ENCODE peak calls at places on chromosomes 16 and 17, in eight cellular contexts. One of them, this sample, is unnamed.

GRCh38 chr16:57566436-57566835 is 24.0 kb downstream of the ADGRG5 start:
- DNase-seq in coronary artery: no peak
- DNase-seq in A549: no peak
- DNase-seq in PC-3: no peak
- DNase-seq in psoas muscle: no peak
- DNase-seq in ascending aorta: no peak
- DNase-seq in mammary epithelial cell: no peak
- DNase-seq in Caco-2: no peak
- DNase-seq in this sample: no peak

GRCh38 chr17:81492202-81492601 is 20.4 kb downstream of the ACTG1 start:
- DNase-seq in coronary artery: no peak
- DNase-seq in A549: no peak
- DNase-seq in PC-3: no peak
- DNase-seq in psoas muscle: no peak
- DNase-seq in ascending aorta: no peak
- DNase-seq in mammary epithelial cell: no peak
- DNase-seq in Caco-2: no peak
- DNase-seq in this sample: no peak

GRCh38 chr17:49501496-49501895 is 6.4 kb downstream of the NGFR start:
- DNase-seq in coronary artery: no peak
- DNase-seq in A549: no peak
- DNase-seq in PC-3: no peak
- DNase-seq in psoas muscle: peak; percentile 47
- DNase-seq in ascending aorta: no peak
- DNase-seq in mammary epithelial cell: peak; percentile 65
- DNase-seq in Caco-2: no peak
- DNase-seq in this sample: no peak

GRCh38 chr17:10149573-10150399 is 48.6 kb downstream of the GAS7 start:
- DNase-seq in coronary artery: no peak
- DNase-seq in A549: no peak
- DNase-seq in PC-3: peak; percentile 37
- DNase-seq in psoas muscle: no peak
- DNase-seq in ascending aorta: no peak
- DNase-seq in mammary epithelial cell: peak; percentile 16
- DNase-seq in Caco-2: no peak
- DNase-seq in this sample: no peak

GRCh38 chr16:49639739-49640388 is 216.0 kb downstream of the ZNF423 start:
- DNase-seq in coronary artery: peak; percentile 79
- DNase-seq in A549: no peak
- DNase-seq in PC-3: no peak
- DNase-seq in psoas muscle: peak; percentile 67
- DNase-seq in ascending aorta: peak; percentile 80
- DNase-seq in mammary epithelial cell: no peak
- DNase-seq in Caco-2: no peak
- DNase-seq in this sample: no peak

GRCh38 chr17:68182016-68182315 is 65.9 kb upstream of the AMZ2 start:
- DNase-seq in coronary artery: no peak
- DNase-seq in A549: no peak
- DNase-seq in PC-3: no peak
- DNase-seq in psoas muscle: no peak
- DNase-seq in ascending aorta: no peak
- DNase-seq in mammary epithelial cell: no peak
- DNase-seq in Caco-2: no peak
- DNase-seq in this sample: no peak

GRCh38 chr17:77728022-77728671 is 230.4 kb upstream of the TNRC6C start:
- DNase-seq in coronary artery: peak; percentile 68
- DNase-seq in A549: no peak
- DNase-seq in PC-3: peak; percentile 45
- DNase-seq in psoas muscle: peak; percentile 72
- DNase-seq in ascending aorta: peak; percentile 58
- DNase-seq in mammary epithelial cell: peak; percentile 13
- DNase-seq in Caco-2: no peak
- DNase-seq in this sample: peak; percentile 82

GRCh38 chr16:31135535-31136286 is at the start of gene PRSS8:
- DNase-seq in coronary artery: peak; percentile 68
- DNase-seq in A549: no peak
- DNase-seq in PC-3: peak; percentile 54
- DNase-seq in psoas muscle: no peak
- DNase-seq in ascending aorta: no peak
- DNase-seq in mammary epithelial cell: peak; percentile 68
- DNase-seq in Caco-2: peak; percentile 85
- DNase-seq in this sample: no peak

GRCh38 chr16:51313204-51313603 is 162.1 kb upstream of the SALL1 start:
- DNase-seq in coronary artery: no peak
- DNase-seq in A549: no peak
- DNase-seq in PC-3: no peak
- DNase-seq in psoas muscle: no peak
- DNase-seq in ascending aorta: no peak
- DNase-seq in mammary epithelial cell: peak; percentile 70
- DNase-seq in Caco-2: no peak
- DNase-seq in this sample: no peak

GRCh38 chr17:6257339-6257738 is 177.6 kb downstream of the AIPL1 start:
- DNase-seq in coronary artery: no peak
- DNase-seq in A549: no peak
- DNase-seq in PC-3: peak; percentile 6
- DNase-seq in psoas muscle: no peak
- DNase-seq in ascending aorta: no peak
- DNase-seq in mammary epithelial cell: no peak
- DNase-seq in Caco-2: no peak
- DNase-seq in this sample: no peak

GRCh38 chr17:3298260-3298659 is at the start of gene OR3A1:
- DNase-seq in coronary artery: no peak
- DNase-seq in A549: no peak
- DNase-seq in PC-3: no peak
- DNase-seq in psoas muscle: no peak
- DNase-seq in ascending aorta: no peak
- DNase-seq in mammary epithelial cell: no peak
- DNase-seq in Caco-2: no peak
- DNase-seq in this sample: no peak

GRCh38 chr17:55410722-55411462 is 10.7 kb downstream of the MMD start:
- DNase-seq in coronary artery: no peak
- DNase-seq in A549: no peak
- DNase-seq in PC-3: peak; percentile 97
- DNase-seq in psoas muscle: no peak
- DNase-seq in ascending aorta: no peak
- DNase-seq in mammary epithelial cell: no peak
- DNase-seq in Caco-2: no peak
- DNase-seq in this sample: no peak

GRCh38 chr16:64434526-64435069 is 687.3 kb downstream of the CDH11 start:
- DNase-seq in coronary artery: no peak
- DNase-seq in A549: no peak
- DNase-seq in PC-3: no peak
- DNase-seq in psoas muscle: no peak
- DNase-seq in ascending aorta: no peak
- DNase-seq in mammary epithelial cell: no peak
- DNase-seq in Caco-2: no peak
- DNase-seq in this sample: no peak

GRCh38 chr17:14843086-14843795 is 421.9 kb downstream of the PMP22 start:
- DNase-seq in coronary artery: no peak
- DNase-seq in A549: no peak
- DNase-seq in PC-3: no peak
- DNase-seq in psoas muscle: no peak
- DNase-seq in ascending aorta: no peak
- DNase-seq in mammary epithelial cell: no peak
- DNase-seq in Caco-2: no peak
- DNase-seq in this sample: no peak

GRCh38 chr17:13538841-13539411 is 62.8 kb downstream of the HS3ST3A1 start:
- DNase-seq in coronary artery: no peak
- DNase-seq in A549: no peak
- DNase-seq in PC-3: no peak
- DNase-seq in psoas muscle: no peak
- DNase-seq in ascending aorta: no peak
- DNase-seq in mammary epithelial cell: no peak
- DNase-seq in Caco-2: no peak
- DNase-seq in this sample: no peak

GRCh38 chr17:56593741-56594527 is 435 bp downstream of the NOG start:
- DNase-seq in coronary artery: peak; percentile 76
- DNase-seq in A549: peak; percentile 71
- DNase-seq in PC-3: peak; percentile 79
- DNase-seq in psoas muscle: peak; percentile 82
- DNase-seq in ascending aorta: peak; percentile 65
- DNase-seq in mammary epithelial cell: peak; percentile 79
- DNase-seq in Caco-2: peak; percentile 72
- DNase-seq in this sample: peak; percentile 29

GRCh38 chr17:12620200-12620720 is 45.4 kb upstream of the MYOCD start:
- DNase-seq in coronary artery: no peak
- DNase-seq in A549: no peak
- DNase-seq in PC-3: no peak
- DNase-seq in psoas muscle: no peak
- DNase-seq in ascending aorta: no peak
- DNase-seq in mammary epithelial cell: no peak
- DNase-seq in Caco-2: no peak
- DNase-seq in this sample: no peak

GRCh38 chr17:49312722-49313121 is 49.3 kb downstream of the ZNF652 start:
- DNase-seq in coronary artery: no peak
- DNase-seq in A549: no peak
- DNase-seq in PC-3: no peak
- DNase-seq in psoas muscle: no peak
- DNase-seq in ascending aorta: no peak
- DNase-seq in mammary epithelial cell: no peak
- DNase-seq in Caco-2: no peak
- DNase-seq in this sample: no peak

GRCh38 chr16:68022278-68022727 is 729 bp downstream of the DDX28 start:
- DNase-seq in coronary artery: no peak
- DNase-seq in A549: no peak
- DNase-seq in PC-3: no peak
- DNase-seq in psoas muscle: peak; percentile 58
- DNase-seq in ascending aorta: no peak
- DNase-seq in mammary epithelial cell: no peak
- DNase-seq in Caco-2: no peak
- DNase-seq in this sample: no peak

GRCh38 chr17:1164935-1165556 is 14.7 kb downstream of the ABR start:
- DNase-seq in coronary artery: no peak
- DNase-seq in A549: no peak
- DNase-seq in PC-3: no peak
- DNase-seq in psoas muscle: no peak
- DNase-seq in ascending aorta: no peak
- DNase-seq in mammary epithelial cell: no peak
- DNase-seq in Caco-2: no peak
- DNase-seq in this sample: no peak

GRCh38 chr16:1407749-1408148 is 6.8 kb downstream of the UNKL start:
- DNase-seq in coronary artery: no peak
- DNase-seq in A549: no peak
- DNase-seq in PC-3: no peak
- DNase-seq in psoas muscle: peak; percentile 70
- DNase-seq in ascending aorta: no peak
- DNase-seq in mammary epithelial cell: no peak
- DNase-seq in Caco-2: no peak
- DNase-seq in this sample: no peak

GRCh38 chr16:69181-69580 is 3.2 kb downstream of the RHBDF1 start:
- DNase-seq in coronary artery: no peak
- DNase-seq in A549: no peak
- DNase-seq in PC-3: no peak
- DNase-seq in psoas muscle: no peak
- DNase-seq in ascending aorta: no peak
- DNase-seq in mammary epithelial cell: no peak
- DNase-seq in Caco-2: no peak
- DNase-seq in this sample: no peak

GRCh38 chr16:57468346-57468745 is 5.9 kb downstream of the POLR2C start:
- DNase-seq in coronary artery: peak; percentile 26
- DNase-seq in A549: no peak
- DNase-seq in PC-3: no peak
- DNase-seq in psoas muscle: no peak
- DNase-seq in ascending aorta: no peak
- DNase-seq in mammary epithelial cell: no peak
- DNase-seq in Caco-2: no peak
- DNase-seq in this sample: no peak

GRCh38 chr17:39755550-39756375 is 18.0 kb downstream of the GRB7 start:
- DNase-seq in coronary artery: peak; percentile 72
- DNase-seq in A549: no peak
- DNase-seq in PC-3: no peak
- DNase-seq in psoas muscle: no peak
- DNase-seq in ascending aorta: no peak
- DNase-seq in mammary epithelial cell: no peak
- DNase-seq in Caco-2: no peak
- DNase-seq in this sample: no peak

GRCh38 chr16:3173892-3174617 is 13.9 kb upstream of the OR1F1 start:
- DNase-seq in coronary artery: no peak
- DNase-seq in A549: peak; percentile 76
- DNase-seq in PC-3: peak; percentile 49
- DNase-seq in psoas muscle: no peak
- DNase-seq in ascending aorta: no peak
- DNase-seq in mammary epithelial cell: peak; percentile 46
- DNase-seq in Caco-2: no peak
- DNase-seq in this sample: no peak
- H3K4me3 ChIP-seq in coronary artery: no peak overlapping the region
- H3K4me3 ChIP-seq in A549: peak overlapping the region; percentile 51
- H3K4me3 ChIP-seq in PC-3: peak overlapping the region; percentile 68
- H3K4me3 ChIP-seq in psoas muscle: no peak overlapping the region
- H3K4me3 ChIP-seq in ascending aorta: no peak overlapping the region
- H3K4me3 ChIP-seq in mammary epithelial cell: peak overlapping the region; percentile 18
- H3K4me3 ChIP-seq in Caco-2: no peak overlapping the region
- H3K4me3 ChIP-seq in this sample: no peak overlapping the region

DNA sequence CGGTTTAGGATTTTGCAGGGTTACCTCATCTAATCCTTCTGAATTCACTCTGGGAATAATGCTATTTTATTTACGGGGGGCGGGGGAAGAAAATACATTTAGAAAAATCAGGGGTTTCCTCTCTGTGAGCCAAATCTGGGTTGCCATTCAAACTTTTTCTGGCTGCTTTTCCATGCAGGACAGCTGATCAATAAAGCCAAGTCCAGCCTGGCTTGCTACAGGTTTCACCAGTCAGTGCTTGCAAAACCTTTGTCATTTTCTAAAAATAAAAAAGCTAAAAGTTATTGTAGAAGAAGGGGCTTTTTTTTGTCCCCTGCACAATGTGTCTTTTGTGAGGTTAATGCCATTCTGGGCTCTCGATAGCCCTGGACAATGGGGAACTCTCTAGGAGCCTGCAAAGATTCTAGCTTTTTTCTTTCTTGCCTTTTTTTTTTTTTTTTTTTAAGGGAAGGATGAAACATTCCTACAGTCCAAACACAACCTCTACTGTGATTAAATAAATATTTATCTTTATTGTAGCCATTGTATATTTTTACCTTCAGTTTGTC is 13.1 kb upstream of the ZFHX3 start:
- DNase-seq in coronary artery: peak; percentile 12
- DNase-seq in A549: no peak
- DNase-seq in PC-3: no peak
- DNase-seq in psoas muscle: no peak
- DNase-seq in ascending aorta: no peak
- DNase-seq in mammary epithelial cell: no peak
- DNase-seq in Caco-2: no peak
- DNase-seq in this sample: no peak
- H3K4me3 ChIP-seq in coronary artery: peak overlapping the region; percentile 79
- H3K4me3 ChIP-seq in A549: peak overlapping the region; percentile 84
- H3K4me3 ChIP-seq in PC-3: peak overlapping the region; percentile 93
- H3K4me3 ChIP-seq in psoas muscle: peak overlapping the region; percentile 88
- H3K4me3 ChIP-seq in ascending aorta: peak overlapping the region; percentile 85
- H3K4me3 ChIP-seq in mammary epithelial cell: no peak overlapping the region
- H3K4me3 ChIP-seq in Caco-2: no peak overlapping the region
- H3K4me3 ChIP-seq in this sample: no peak overlapping the region

GRCh38 chr17:27333410-27333980 is 39.6 kb downstream of the WSB1 start:
- DNase-seq in coronary artery: peak; percentile 76
- DNase-seq in A549: no peak
- DNase-seq in PC-3: no peak
- DNase-seq in psoas muscle: no peak
- DNase-seq in ascending aorta: no peak
- DNase-seq in mammary epithelial cell: no peak
- DNase-seq in Caco-2: no peak
- DNase-seq in this sample: no peak
- H3K4me3 ChIP-seq in coronary artery: peak overlapping the region; percentile 69
- H3K4me3 ChIP-seq in A549: peak overlapping the region; percentile 47
- H3K4me3 ChIP-seq in PC-3: peak overlapping the region; percentile 74
- H3K4me3 ChIP-seq in psoas muscle: peak overlapping the region; percentile 65
- H3K4me3 ChIP-seq in ascending aorta: peak overlapping the region; percentile 55
- H3K4me3 ChIP-seq in mammary epithelial cell: peak overlapping the region; percentile 62
- H3K4me3 ChIP-seq in Caco-2: peak overlapping the region; percentile 44
- H3K4me3 ChIP-seq in this sample: peak overlapping the region; percentile 42

GRCh38 chr17:32356750-32357149 is 6.8 kb downstream of the ZNF207 start:
- DNase-seq in coronary artery: no peak
- DNase-seq in A549: no peak
- DNase-seq in PC-3: no peak
- DNase-seq in psoas muscle: no peak
- DNase-seq in ascending aorta: no peak
- DNase-seq in mammary epithelial cell: peak; percentile 28
- DNase-seq in Caco-2: no peak
- DNase-seq in this sample: no peak
- H3K4me3 ChIP-seq in coronary artery: no peak overlapping the region
- H3K4me3 ChIP-seq in A549: no peak overlapping the region
- H3K4me3 ChIP-seq in PC-3: no peak overlapping the region
- H3K4me3 ChIP-seq in psoas muscle: peak overlapping the region; percentile 46
- H3K4me3 ChIP-seq in ascending aorta: no peak overlapping the region
- H3K4me3 ChIP-seq in mammary epithelial cell: no peak overlapping the region
- H3K4me3 ChIP-seq in Caco-2: no peak overlapping the region
- H3K4me3 ChIP-seq in this sample: no peak overlapping the region